ENCODE peak calls at places on chromosomes 3 and 15, in seven cellular contexts. One of them, this sample, is unnamed.

GRCh38 chr3:186826316-186826977 is 16.1 kb upstream of the ADIPOQ start:
- DNase-seq in tibial artery: no peak
- DNase-seq in A673: no peak
- DNase-seq in GM12864: no peak
- DNase-seq in GM23338: peak; percentile 33
- DNase-seq in GM13977: no peak
- DNase-seq in PC-3: no peak
- DNase-seq in this sample: no peak

GRCh38 chr15:70882361-70882760 is 9.9 kb downstream of the THAP10 start:
- DNase-seq in tibial artery: no peak
- DNase-seq in A673: no peak
- DNase-seq in GM12864: no peak
- DNase-seq in GM23338: no peak
- DNase-seq in GM13977: no peak
- DNase-seq in PC-3: no peak
- DNase-seq in this sample: no peak

GRCh38 chr3:123813876-123814275 is 70.3 kb downstream of the MYLK start:
- DNase-seq in tibial artery: no peak
- DNase-seq in A673: no peak
- DNase-seq in GM12864: no peak
- DNase-seq in GM23338: no peak
- DNase-seq in GM13977: no peak
- DNase-seq in PC-3: peak; percentile 31
- DNase-seq in this sample: no peak

GRCh38 chr3:104825116-104825515 is 541.6 kb upstream of the ALCAM start:
- DNase-seq in tibial artery: no peak
- DNase-seq in A673: peak; percentile 28
- DNase-seq in GM12864: no peak
- DNase-seq in GM23338: peak; percentile 83
- DNase-seq in GM13977: no peak
- DNase-seq in PC-3: no peak
- DNase-seq in this sample: no peak

GRCh38 chr15:98555173-98555515 is 93.2 kb upstream of the IGF1R start:
- DNase-seq in tibial artery: no peak
- DNase-seq in A673: no peak
- DNase-seq in GM12864: no peak
- DNase-seq in GM23338: no peak
- DNase-seq in GM13977: no peak
- DNase-seq in PC-3: no peak
- DNase-seq in this sample: no peak

GRCh38 chr15:85005319-85005718 is 23.7 kb downstream of the PDE8A start:
- DNase-seq in tibial artery: no peak
- DNase-seq in A673: no peak
- DNase-seq in GM12864: no peak
- DNase-seq in GM23338: no peak
- DNase-seq in GM13977: no peak
- DNase-seq in PC-3: no peak
- DNase-seq in this sample: no peak

GRCh38 chr3:31532587-31533168 is at the start of gene STT3B:
- DNase-seq in tibial artery: peak; percentile 74
- DNase-seq in A673: peak; percentile 87
- DNase-seq in GM12864: peak; percentile 50
- DNase-seq in GM23338: peak; percentile 81
- DNase-seq in GM13977: peak; percentile 84
- DNase-seq in PC-3: peak; percentile 80
- DNase-seq in this sample: peak; percentile 87

GRCh38 chr3:150236683-150237082 is 171.4 kb upstream of the TSC22D2 start:
- DNase-seq in tibial artery: no peak
- DNase-seq in A673: no peak
- DNase-seq in GM12864: no peak
- DNase-seq in GM23338: no peak
- DNase-seq in GM13977: no peak
- DNase-seq in PC-3: peak; percentile 56
- DNase-seq in this sample: no peak

GRCh38 chr3:48765376-48765775 is 48.4 kb upstream of the IP6K2 start:
- DNase-seq in tibial artery: no peak
- DNase-seq in A673: no peak
- DNase-seq in GM12864: no peak
- DNase-seq in GM23338: peak; percentile 15
- DNase-seq in GM13977: no peak
- DNase-seq in PC-3: peak; percentile 49
- DNase-seq in this sample: no peak

GRCh38 chr3:101902041-101902440 is 52.7 kb downstream of the NFKBIZ start:
- DNase-seq in tibial artery: no peak
- DNase-seq in A673: peak; percentile 82
- DNase-seq in GM12864: no peak
- DNase-seq in GM23338: no peak
- DNase-seq in GM13977: no peak
- DNase-seq in PC-3: peak; percentile 69
- DNase-seq in this sample: no peak

GRCh38 chr15:83372434-83372873 is 74.7 kb upstream of the SH3GL3 start:
- DNase-seq in tibial artery: no peak
- DNase-seq in A673: no peak
- DNase-seq in GM12864: no peak
- DNase-seq in GM23338: peak; percentile 28
- DNase-seq in GM13977: no peak
- DNase-seq in PC-3: peak; percentile 25
- DNase-seq in this sample: no peak

GRCh38 chr3:184236636-184237035 is 7.3 kb downstream of the VWA5B2 start:
- DNase-seq in tibial artery: no peak
- DNase-seq in A673: no peak
- DNase-seq in GM12864: no peak
- DNase-seq in GM23338: no peak
- DNase-seq in GM13977: peak; percentile 4
- DNase-seq in PC-3: no peak
- DNase-seq in this sample: no peak

GRCh38 chr3:23710555-23710954 is 95.2 kb upstream of the UBE2E1 start:
- DNase-seq in tibial artery: no peak
- DNase-seq in A673: no peak
- DNase-seq in GM12864: no peak
- DNase-seq in GM23338: peak; percentile 93
- DNase-seq in GM13977: no peak
- DNase-seq in PC-3: no peak
- DNase-seq in this sample: no peak

GRCh38 chr3:161366067-161366466 is 5.2 kb downstream of the SPTSSB start:
- DNase-seq in tibial artery: no peak
- DNase-seq in A673: no peak
- DNase-seq in GM12864: no peak
- DNase-seq in GM23338: peak; percentile 49
- DNase-seq in GM13977: no peak
- DNase-seq in PC-3: no peak
- DNase-seq in this sample: no peak

GRCh38 chr3:161372321-161373260 is 1.3 kb upstream of the SPTSSB start:
- DNase-seq in tibial artery: no peak
- DNase-seq in A673: peak; percentile 22
- DNase-seq in GM12864: no peak
- DNase-seq in GM23338: peak; percentile 69
- DNase-seq in GM13977: no peak
- DNase-seq in PC-3: peak; percentile 81
- DNase-seq in this sample: peak; percentile 15

GRCh38 chr3:161369531-161369930 is 1.8 kb downstream of the SPTSSB start:
- DNase-seq in tibial artery: no peak
- DNase-seq in A673: no peak
- DNase-seq in GM12864: no peak
- DNase-seq in GM23338: peak; percentile 5
- DNase-seq in GM13977: no peak
- DNase-seq in PC-3: peak; percentile 45
- DNase-seq in this sample: no peak

DNA sequence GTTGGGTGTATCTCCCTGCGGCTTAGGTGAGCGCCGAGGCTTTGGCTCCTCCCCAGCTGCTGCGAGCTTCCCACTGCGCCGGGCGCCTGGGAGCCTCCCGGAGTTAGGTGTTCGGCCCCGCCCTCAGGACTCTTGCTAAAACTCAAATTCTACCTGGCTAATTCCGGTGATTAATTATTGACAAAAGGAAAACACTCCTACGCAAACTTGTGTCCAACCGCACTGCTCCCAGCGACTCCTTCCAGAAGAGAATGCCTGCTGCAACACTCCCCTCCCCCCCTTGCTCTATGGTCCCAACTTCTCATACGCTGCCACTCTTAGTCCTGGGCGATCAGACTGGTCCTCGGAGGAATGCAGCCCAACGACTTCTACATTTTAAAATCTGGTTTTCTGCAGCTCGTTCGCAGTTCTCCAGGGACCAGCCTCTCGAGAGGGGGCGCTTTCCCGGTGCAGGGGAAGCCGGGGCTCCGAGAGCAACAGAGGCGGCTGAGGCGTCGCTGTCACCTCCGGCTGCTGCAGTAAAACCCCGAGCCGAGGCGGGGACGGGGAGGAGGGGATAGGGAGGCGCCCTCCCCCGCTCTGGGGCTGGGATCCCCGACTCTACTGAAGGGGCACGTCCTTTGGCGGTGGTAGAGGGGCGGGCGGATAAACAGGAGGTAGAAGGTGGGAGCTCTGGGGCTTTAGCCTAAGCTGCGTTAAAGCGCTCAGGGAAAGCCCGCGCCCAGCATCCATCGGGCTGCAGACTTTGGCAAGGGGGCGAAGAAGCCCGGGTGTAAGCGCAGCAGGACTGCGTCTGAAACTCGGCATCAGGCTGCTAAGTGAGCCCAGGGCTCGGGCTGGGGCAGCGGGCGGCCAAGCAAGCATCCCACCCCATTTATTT is at the start of gene SPTSSB:
- DNase-seq in tibial artery: no peak
- DNase-seq in A673: peak; percentile 55
- DNase-seq in GM12864: no peak
- DNase-seq in GM23338: peak; percentile 91
- DNase-seq in GM13977: peak; percentile 48
- DNase-seq in PC-3: peak; percentile 96
- DNase-seq in this sample: peak; percentile 29
- TF ChIP-seq CTCF in tibial artery: no peak
- TF ChIP-seq CTCF in A673: peak; percentile 56
- TF ChIP-seq CTCF in GM12864: no peak
- TF ChIP-seq CTCF in GM23338: peak; percentile 52
- TF ChIP-seq CTCF in GM13977: peak; percentile 25
- TF ChIP-seq CTCF in PC-3: peak; percentile 64
- TF ChIP-seq CTCF in this sample: no peak

DNA sequence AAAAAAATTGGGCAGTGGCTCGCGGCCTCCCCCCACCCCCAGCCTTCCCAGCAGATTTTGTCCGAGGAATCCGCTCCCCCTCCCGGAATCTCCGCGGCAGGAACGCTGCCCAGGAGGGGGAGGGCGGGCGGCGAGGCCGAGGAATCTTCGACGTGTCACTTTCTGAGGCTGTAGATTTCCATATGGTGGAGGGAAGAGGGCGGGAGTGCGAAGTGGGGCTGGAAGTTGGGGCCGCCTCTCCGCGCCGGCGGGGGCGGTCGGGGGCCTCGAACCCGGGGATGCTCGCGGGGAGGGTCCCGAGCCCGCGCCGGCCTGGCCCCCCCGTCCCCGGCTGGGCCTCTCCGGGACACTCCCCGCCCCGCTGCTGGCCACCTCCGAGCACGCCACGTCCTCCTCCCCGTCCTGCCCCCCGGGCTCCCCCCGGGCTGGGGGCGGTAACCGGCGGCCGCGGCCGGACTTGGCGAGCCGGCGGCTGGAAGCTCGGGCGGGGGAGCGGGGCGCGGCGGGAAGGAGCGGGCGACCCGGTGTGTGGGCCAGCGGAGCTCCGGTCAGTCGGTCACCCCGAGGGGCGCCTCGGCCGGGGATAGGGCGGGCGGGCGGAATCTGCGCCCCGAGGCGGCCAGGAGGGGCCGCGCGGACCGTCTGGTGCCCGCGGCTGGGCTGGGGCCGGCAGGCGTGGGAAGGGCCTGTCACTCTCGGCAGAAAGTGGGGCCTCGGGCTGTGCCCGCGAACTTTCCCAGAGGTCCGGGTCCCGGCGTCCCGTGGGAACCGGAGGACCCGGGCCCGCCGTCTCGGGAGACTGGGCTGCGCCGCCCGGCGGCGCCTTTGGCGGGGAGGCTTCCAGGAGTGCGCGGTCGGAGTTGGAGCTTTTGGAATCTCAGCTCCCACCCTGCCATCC is 949 bp downstream of the FNDC3B start:
- DNase-seq in tibial artery: peak; percentile 82
- DNase-seq in A673: peak; percentile 81
- DNase-seq in GM12864: no peak
- DNase-seq in GM23338: peak; percentile 84
- DNase-seq in GM13977: peak; percentile 79
- DNase-seq in PC-3: peak; percentile 81
- DNase-seq in this sample: peak; percentile 85
- TF ChIP-seq CTCF in tibial artery: peak; percentile 22
- TF ChIP-seq CTCF in A673: peak; percentile 41
- TF ChIP-seq CTCF in GM12864: peak; percentile 29
- TF ChIP-seq CTCF in GM23338: no peak
- TF ChIP-seq CTCF in GM13977: no peak
- TF ChIP-seq CTCF in PC-3: peak; percentile 38
- TF ChIP-seq CTCF in this sample: no peak

DNA sequence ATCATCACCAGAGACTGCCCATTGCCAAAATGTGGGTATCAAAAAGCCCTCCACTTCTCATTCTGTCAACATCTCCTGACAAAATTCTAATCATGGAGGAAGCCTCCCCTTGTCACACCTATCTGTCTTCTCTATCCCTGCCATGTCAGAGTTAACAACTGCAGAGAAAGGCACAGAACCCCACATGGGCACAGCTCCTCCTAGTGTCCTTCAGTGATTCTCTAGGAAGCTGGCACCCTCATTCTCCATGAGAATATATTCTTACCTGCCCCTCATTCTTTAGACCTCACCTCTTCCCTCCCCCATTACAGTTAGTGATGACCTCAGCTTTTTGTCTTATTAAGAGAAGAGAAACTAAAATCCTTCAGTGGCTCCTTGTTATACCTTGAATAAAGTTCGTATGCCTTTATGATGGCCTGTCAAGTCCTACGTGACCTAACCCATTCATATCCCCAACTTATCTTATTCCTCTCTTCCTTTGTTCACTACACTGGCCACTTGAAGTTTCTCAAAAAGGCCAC is 44.6 kb downstream of the NME9 start:
- DNase-seq in tibial artery: no peak
- DNase-seq in A673: peak; percentile 4
- DNase-seq in GM12864: no peak
- DNase-seq in GM23338: peak; percentile 34
- DNase-seq in GM13977: no peak
- DNase-seq in PC-3: peak; percentile 2
- DNase-seq in this sample: no peak
- TF ChIP-seq CTCF in tibial artery: no peak
- TF ChIP-seq CTCF in A673: peak; percentile 19
- TF ChIP-seq CTCF in GM12864: peak; percentile 20
- TF ChIP-seq CTCF in GM23338: peak; percentile 40
- TF ChIP-seq CTCF in GM13977: peak; percentile 28
- TF ChIP-seq CTCF in PC-3: peak; percentile 42
- TF ChIP-seq CTCF in this sample: no peak

DNA sequence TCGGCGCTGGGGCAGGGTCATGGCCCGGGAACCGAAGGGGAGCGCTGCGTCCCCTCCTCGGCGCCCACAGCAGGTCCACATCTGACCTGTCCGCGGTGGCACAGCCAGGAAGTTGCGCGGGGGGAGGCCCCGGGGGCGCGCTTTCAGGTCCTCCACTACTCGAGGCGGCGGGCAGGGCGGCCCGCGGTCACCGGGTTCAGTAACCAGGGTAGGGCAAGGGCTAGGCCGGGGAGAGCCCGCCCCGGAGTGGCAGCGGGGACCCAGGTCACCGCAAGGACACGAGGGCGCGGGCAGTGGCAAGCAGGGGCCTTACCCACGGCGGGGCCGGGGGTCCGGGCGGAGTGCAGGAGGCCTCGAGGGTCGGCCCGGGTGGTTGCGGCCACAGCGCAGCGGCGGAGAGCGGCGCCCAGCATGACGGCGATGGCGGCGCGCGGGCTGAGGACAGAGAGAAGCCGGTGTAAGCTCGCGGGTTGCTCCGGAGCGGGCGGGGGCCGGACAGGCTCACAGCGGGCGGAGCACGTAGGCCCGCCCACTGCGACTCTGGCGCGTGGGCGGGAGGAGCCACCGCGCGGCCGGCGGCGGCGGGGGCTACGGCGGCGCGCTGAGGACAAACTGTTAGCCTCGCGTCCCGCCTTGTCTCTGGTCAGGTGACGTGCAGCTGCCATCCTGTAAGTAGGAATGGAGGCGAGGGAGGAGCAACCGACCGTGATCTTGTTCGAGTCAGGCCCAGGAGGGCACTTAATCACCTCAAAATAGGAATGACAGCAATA is at the start of gene COX5A:
- DNase-seq in tibial artery: peak; percentile 96
- DNase-seq in A673: peak; percentile 98
- DNase-seq in GM12864: peak; percentile 89
- DNase-seq in GM23338: peak; percentile 98
- DNase-seq in GM13977: peak; percentile 94
- DNase-seq in PC-3: peak; percentile 96
- DNase-seq in this sample: peak; percentile 96
- TF ChIP-seq CTCF in tibial artery: no peak
- TF ChIP-seq CTCF in A673: no peak
- TF ChIP-seq CTCF in GM12864: no peak
- TF ChIP-seq CTCF in GM23338: no peak
- TF ChIP-seq CTCF in GM13977: peak; percentile 4
- TF ChIP-seq CTCF in PC-3: no peak
- TF ChIP-seq CTCF in this sample: no peak

This sample was measured in GM20000.